ENCODE peak calls at places on chromosomes 4 and X, in nine cellular contexts. T is fibroblast of lung, Q is psoas muscle, S is uterus, G is IMR-90, U is breast epithelium, Z is sigmoid colon, P is Panc1, A is left ventricle myocardium inferior. D is an unnamed sample.

GRCh38 chrX:10769165-10769564 is 148.8 kb upstream of the MID1 start:
- DNase-seq in S (no peak), U (no peak), T (peak; percentile 49), P (no peak), G (peak; percentile 35), A (no peak), Q (no peak), Z (no peak), D (no peak)

GRCh38 chr4:106868381-106869035 is 167.6 kb downstream of the DKK2 start:
- DNase-seq in Z (no peak), T (peak; percentile 52), P (no peak), A (no peak), U (no peak), S (no peak), Q (no peak), G (no peak), D (no peak)

GRCh38 chrX:130299279-130300009 is 30.7 kb upstream of the ZNF280C start:
- DNase-seq in Z (no peak), S (no peak), G (no peak), U (no peak), A (no peak), P (no peak), T (no peak), Q (no peak), D (no peak)

GRCh38 chr4:142418697-142419096 is 427.4 kb downstream of the INPP4B start:
- DNase-seq in P (no peak), U (no peak), Q (no peak), T (no peak), A (no peak), G (no peak), Z (no peak), S (no peak), D (no peak)

GRCh38 chr4:72084587-72085011 is 52.8 kb downstream of the NPFFR2 start:
- DNase-seq in T (no peak), G (no peak), P (no peak), Z (no peak), S (no peak), Q (no peak), A (no peak), U (no peak), D (no peak)

GRCh38 chr4:95267081-95267480 is 281.7 kb downstream of the UNC5C start:
- DNase-seq in S (no peak), Z (no peak), U (no peak), P (no peak), Q (no peak), A (no peak), G (peak; percentile 25), T (peak; percentile 4), D (no peak)

GRCh38 chr4:24885342-24885741 is 27.5 kb downstream of the CCDC149 start:
- DNase-seq in A (no peak), G (no peak), U (no peak), Q (no peak), Z (no peak), P (no peak), S (no peak), T (no peak), D (no peak)

GRCh38 chrX:115367455-115367854 is 77.9 kb downstream of the LUZP4 start:
- DNase-seq in G (peak; percentile 56), A (no peak), U (no peak), T (no peak), Z (no peak), Q (no peak), S (no peak), P (no peak), D (no peak)

GRCh38 chr4:126718161-126718560 is 914.6 kb upstream of the INTU start:
- DNase-seq in Q (no peak), A (no peak), Z (no peak), P (no peak), S (no peak), T (peak; percentile 64), G (peak; percentile 32), U (no peak), D (no peak)

GRCh38 chr4:188714907-188715306 is 575.7 kb downstream of the TRIML1 start:
- DNase-seq in S (no peak), Z (no peak), Q (no peak), T (no peak), G (peak; percentile 83), P (no peak), A (no peak), U (no peak), D (no peak)

DNA sequence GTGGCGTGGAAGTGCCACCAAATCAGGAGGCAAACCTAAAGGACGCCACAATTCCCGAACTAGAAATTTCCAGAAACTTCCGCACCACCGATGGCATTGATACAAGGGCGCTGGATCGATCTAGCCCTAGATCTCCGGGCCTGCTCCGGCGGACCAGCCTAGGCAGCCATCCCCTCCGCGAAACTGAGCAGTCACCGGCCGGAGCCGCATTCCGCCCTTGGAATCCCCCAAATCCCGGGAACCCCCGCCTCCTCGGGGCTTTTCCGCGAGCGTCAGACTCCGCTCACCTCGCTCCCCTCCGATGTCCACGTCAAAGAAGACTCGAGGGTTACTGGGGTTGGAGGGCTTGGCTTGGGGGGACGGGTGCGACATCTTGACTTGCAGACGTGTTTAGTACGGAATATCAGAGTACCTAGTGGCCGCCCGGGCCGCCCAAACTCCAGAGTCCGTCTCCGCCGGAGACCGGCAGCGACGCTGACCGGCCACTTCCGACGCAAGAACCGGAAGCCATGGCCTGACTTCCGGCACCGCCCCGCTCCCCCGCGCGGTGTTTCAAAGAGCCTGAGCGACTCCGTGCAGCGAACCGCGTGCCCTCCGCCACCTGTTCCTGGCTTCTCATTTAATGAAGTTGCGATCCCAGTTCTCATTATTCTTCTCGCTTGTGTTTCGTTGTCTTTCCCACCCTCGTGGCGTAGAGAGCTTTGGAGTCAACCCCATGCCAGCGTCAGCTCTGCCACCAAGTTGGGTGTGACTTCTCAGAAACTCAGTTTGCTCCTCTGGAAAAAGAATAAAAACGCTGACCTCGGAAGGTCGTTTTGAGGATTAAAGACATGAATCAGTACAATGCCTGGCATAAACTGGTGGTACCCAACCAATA is at the start of gene PPID:
- DNase-seq in Z (peak; percentile 88), G (peak; percentile 70), P (no peak), T (peak; percentile 75), A (peak; percentile 88), S (peak; percentile 73), Q (peak; percentile 94), U (peak; percentile 76), D (peak; percentile 78)
- TF ChIP-seq CTCF in Z (no peak), G (no peak), P (no peak), T (no peak), A (no peak), S (no peak), Q (no peak), U (no peak), D (no peak)

DNA sequence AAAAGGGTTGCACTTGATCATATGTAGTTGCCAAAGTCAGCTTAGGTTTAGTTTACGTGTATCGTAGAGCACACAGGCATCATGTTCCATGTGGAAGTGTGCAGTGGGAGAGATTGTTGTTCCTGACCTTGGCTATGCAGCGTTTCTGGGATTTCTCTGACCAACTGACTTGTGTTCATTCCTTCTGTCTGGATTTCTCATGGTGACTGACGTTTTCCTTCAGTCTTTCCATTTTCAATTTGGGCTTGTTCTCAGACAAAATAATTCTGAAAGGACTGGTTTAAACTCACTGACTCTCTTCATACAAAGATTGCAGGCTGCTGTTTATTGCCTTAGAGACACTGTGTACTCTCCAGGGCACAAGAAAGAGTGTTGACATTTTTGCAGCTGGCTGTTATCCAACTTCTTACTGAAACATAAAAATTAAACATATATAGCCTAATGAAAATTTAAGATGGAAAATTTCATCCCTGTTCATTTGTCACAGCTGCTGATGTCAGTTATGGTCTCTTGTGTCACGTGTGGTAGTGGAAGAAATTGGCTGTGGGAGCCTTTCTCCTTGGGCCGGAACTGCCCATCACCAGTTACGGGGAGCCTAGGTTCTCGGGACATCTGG is 95.4 kb downstream of the TNIP2 start:
- DNase-seq in T (peak; percentile 74), Z (peak; percentile 76), S (no peak), U (no peak), Q (no peak), P (no peak), A (no peak), G (peak; percentile 21), D (no peak)
- H3K36me3 ChIP-seq in T (peaks cover 15% of the 10 kb centered on the region), Z (peaks cover 8% of the 10 kb centered on the region), S (no peaks in the 10 kb centered on the region), U (peaks cover 6% of the 10 kb centered on the region), Q (peaks cover 5% of the 10 kb centered on the region), P (peaks cover 4% of the 10 kb centered on the region), A (peaks cover 65% of the 10 kb centered on the region), G (peaks cover 33% of the 10 kb centered on the region), D (no peaks in the 10 kb centered on the region)

GRCh38 chr4:88779431-88779830 is 81.8 kb upstream of the NAP1L5 start:
- DNase-seq in Z (no peak), S (no peak), U (no peak), P (no peak), Q (no peak), T (no peak), A (no peak), G (peak; percentile 23), D (no peak)

GRCh38 chr4:88771883-88772450 is 74.3 kb upstream of the NAP1L5 start:
- DNase-seq in P (no peak), T (no peak), Z (no peak), S (no peak), A (no peak), G (no peak), Q (no peak), U (no peak), D (no peak)

GRCh38 chr4:88775026-88775425 is 77.4 kb upstream of the NAP1L5 start:
- DNase-seq in T (no peak), S (no peak), Q (no peak), P (no peak), Z (no peak), A (no peak), U (no peak), G (no peak), D (no peak)

GRCh38 chr4:88780389-88780788 is 82.8 kb upstream of the NAP1L5 start:
- DNase-seq in Q (no peak), T (no peak), P (no peak), Z (no peak), S (no peak), U (no peak), G (no peak), A (no peak), D (no peak)

GRCh38 chr4:88775529-88775928 is 77.9 kb upstream of the NAP1L5 start:
- DNase-seq in Q (no peak), S (no peak), P (no peak), G (no peak), A (no peak), U (no peak), Z (no peak), T (no peak), D (no peak)
- H3K4me1 ChIP-seq in Q (no peaks in the 10 kb centered on the region), S (no peaks in the 10 kb centered on the region), P (no peaks in the 10 kb centered on the region), G (no peaks in the 10 kb centered on the region), A (no peaks in the 10 kb centered on the region), U (no peaks in the 10 kb centered on the region), Z (no peaks in the 10 kb centered on the region), T (no peaks in the 10 kb centered on the region), D (peaks cover 3% of the 10 kb centered on the region)

DNA sequence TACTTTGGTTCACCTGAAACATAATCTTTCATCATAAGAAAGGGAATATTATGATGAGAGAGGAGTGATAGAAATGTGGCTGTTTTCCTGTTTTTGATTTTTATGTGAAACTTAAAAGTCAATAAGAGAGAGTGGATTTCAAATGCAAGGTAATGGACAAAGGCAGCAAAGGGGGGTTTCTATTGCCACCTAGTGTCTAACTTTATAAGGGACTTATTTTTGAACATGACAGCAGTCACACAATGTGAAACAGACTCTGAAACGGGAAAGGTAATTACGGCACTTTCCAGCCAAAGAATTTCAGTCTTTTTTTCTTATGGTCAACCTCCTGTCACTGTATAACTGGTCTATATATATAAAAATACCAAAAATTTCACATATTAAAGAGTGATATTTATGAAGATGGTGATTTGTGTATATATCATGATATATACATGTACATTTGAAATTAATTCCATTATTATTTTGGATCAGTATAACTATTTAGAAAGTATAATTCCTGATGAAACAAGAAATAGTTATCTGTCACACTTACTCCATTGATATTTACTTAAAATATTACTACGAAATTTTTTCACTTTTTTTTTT is 127.1 kb downstream of the FBXO8 start:
- DNase-seq in G (peak; percentile 38), A (no peak), S (no peak), T (peak; percentile 78), Z (no peak), U (no peak), Q (no peak), P (peak; percentile 61), D (no peak)
- TF ChIP-seq CTCF in G (peak; percentile 54), A (peak; percentile 73), S (peak; percentile 58), T (peak; percentile 64), Z (peak; percentile 61), U (peak; percentile 53), Q (peak; percentile 60), P (peak; percentile 69), D (peak; percentile 60)